ENCODE peak calls at places on chromosomes 2 and 18, in five cellular contexts. One of them, this sample, is unnamed.

GRCh38 chr2:64942693-64943092 is 46.5 kb upstream of the SLC1A4 start:
- DNase-seq in left lung: no peak
- DNase-seq in pancreas: no peak
- DNase-seq in hepatocyte: no peak
- DNase-seq in neural crest cell: no peak
- DNase-seq in this sample: no peak

GRCh38 chr2:227324671-227325055 is 388 bp upstream of the MFF start:
- DNase-seq in left lung: no peak
- DNase-seq in pancreas: no peak
- DNase-seq in hepatocyte: no peak
- DNase-seq in neural crest cell: peak; percentile 3
- DNase-seq in this sample: no peak

GRCh38 chr2:54579682-54580349 is 123.7 kb downstream of the SPTBN1 start:
- DNase-seq in left lung: no peak
- DNase-seq in pancreas: no peak
- DNase-seq in hepatocyte: peak; percentile 66
- DNase-seq in neural crest cell: no peak
- DNase-seq in this sample: no peak

GRCh38 chr2:236257171-236257570 is 7.0 kb downstream of the ASB18 start:
- DNase-seq in left lung: no peak
- DNase-seq in pancreas: no peak
- DNase-seq in hepatocyte: no peak
- DNase-seq in neural crest cell: no peak
- DNase-seq in this sample: no peak

GRCh38 chr18:24268784-24269550 is 128.7 kb downstream of the OSBPL1A start:
- DNase-seq in left lung: no peak
- DNase-seq in pancreas: no peak
- DNase-seq in hepatocyte: peak; percentile 17
- DNase-seq in neural crest cell: no peak
- DNase-seq in this sample: no peak

GRCh38 chr2:158498749-158499136 is 42.0 kb downstream of the PKP4 start:
- DNase-seq in left lung: no peak
- DNase-seq in pancreas: no peak
- DNase-seq in hepatocyte: no peak
- DNase-seq in neural crest cell: no peak
- DNase-seq in this sample: no peak

GRCh38 chr2:207768891-207769596 is 662 bp downstream of the FZD5 start:
- DNase-seq in left lung: no peak
- DNase-seq in pancreas: peak; percentile 47
- DNase-seq in hepatocyte: peak; percentile 50
- DNase-seq in neural crest cell: no peak
- DNase-seq in this sample: peak; percentile 19

GRCh38 chr18:11667578-11667977 is 21.5 kb upstream of the GNAL start:
- DNase-seq in left lung: no peak
- DNase-seq in pancreas: no peak
- DNase-seq in hepatocyte: no peak
- DNase-seq in neural crest cell: no peak
- DNase-seq in this sample: no peak

GRCh38 chr2:95068256-95068655 is 42.7 kb downstream of the MAL start:
- DNase-seq in left lung: no peak
- DNase-seq in pancreas: no peak
- DNase-seq in hepatocyte: no peak
- DNase-seq in neural crest cell: no peak
- DNase-seq in this sample: no peak

GRCh38 chr2:6730003-6730402 is 135.7 kb downstream of the CMPK2 start:
- DNase-seq in left lung: no peak
- DNase-seq in pancreas: no peak
- DNase-seq in hepatocyte: no peak
- DNase-seq in neural crest cell: no peak
- DNase-seq in this sample: no peak

GRCh38 chr2:28868611-28869010 is 1.5 kb downstream of the TRMT61B start:
- DNase-seq in left lung: no peak
- DNase-seq in pancreas: no peak
- DNase-seq in hepatocyte: no peak
- DNase-seq in neural crest cell: no peak
- DNase-seq in this sample: no peak

GRCh38 chr2:105262662-105263091 is 21.1 kb downstream of the GPR45 start:
- DNase-seq in left lung: no peak
- DNase-seq in pancreas: no peak
- DNase-seq in hepatocyte: no peak
- DNase-seq in neural crest cell: no peak
- DNase-seq in this sample: no peak

GRCh38 chr2:84495539-84496146 is 20.7 kb upstream of the DNAH6 start:
- DNase-seq in left lung: no peak
- DNase-seq in pancreas: no peak
- DNase-seq in hepatocyte: peak; percentile 73
- DNase-seq in neural crest cell: peak; percentile 10
- DNase-seq in this sample: no peak
- TF ChIP-seq CTCF in left lung: peak; percentile 74
- TF ChIP-seq CTCF in pancreas: no peak
- TF ChIP-seq CTCF in hepatocyte: peak; percentile 77
- TF ChIP-seq CTCF in neural crest cell: peak; percentile 82
- TF ChIP-seq CTCF in this sample: peak; percentile 84

DNA sequence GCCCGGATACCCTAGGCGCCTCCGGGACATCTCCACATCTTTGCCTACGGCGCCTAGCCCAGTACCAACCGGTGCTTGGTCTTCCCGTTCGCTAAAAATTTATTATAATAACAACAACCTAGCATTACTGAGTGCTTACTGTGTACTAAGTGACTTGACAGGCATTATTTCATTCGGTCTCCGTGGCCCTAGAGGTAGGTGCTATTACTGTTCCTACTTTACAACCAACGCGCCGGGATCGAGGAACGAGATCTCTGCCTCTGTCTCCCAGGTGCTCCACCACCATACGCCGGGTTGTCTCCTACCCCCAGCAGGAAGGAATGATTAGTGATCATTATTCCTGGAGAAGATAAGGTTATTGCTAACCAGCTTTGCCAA is 657 bp upstream of the BIN1 start:
- DNase-seq in left lung: no peak
- DNase-seq in pancreas: no peak
- DNase-seq in hepatocyte: no peak
- DNase-seq in neural crest cell: no peak
- DNase-seq in this sample: no peak
- TF ChIP-seq CTCF in left lung: no peak
- TF ChIP-seq CTCF in pancreas: no peak
- TF ChIP-seq CTCF in hepatocyte: no peak
- TF ChIP-seq CTCF in neural crest cell: peak; percentile 48
- TF ChIP-seq CTCF in this sample: no peak

DNA sequence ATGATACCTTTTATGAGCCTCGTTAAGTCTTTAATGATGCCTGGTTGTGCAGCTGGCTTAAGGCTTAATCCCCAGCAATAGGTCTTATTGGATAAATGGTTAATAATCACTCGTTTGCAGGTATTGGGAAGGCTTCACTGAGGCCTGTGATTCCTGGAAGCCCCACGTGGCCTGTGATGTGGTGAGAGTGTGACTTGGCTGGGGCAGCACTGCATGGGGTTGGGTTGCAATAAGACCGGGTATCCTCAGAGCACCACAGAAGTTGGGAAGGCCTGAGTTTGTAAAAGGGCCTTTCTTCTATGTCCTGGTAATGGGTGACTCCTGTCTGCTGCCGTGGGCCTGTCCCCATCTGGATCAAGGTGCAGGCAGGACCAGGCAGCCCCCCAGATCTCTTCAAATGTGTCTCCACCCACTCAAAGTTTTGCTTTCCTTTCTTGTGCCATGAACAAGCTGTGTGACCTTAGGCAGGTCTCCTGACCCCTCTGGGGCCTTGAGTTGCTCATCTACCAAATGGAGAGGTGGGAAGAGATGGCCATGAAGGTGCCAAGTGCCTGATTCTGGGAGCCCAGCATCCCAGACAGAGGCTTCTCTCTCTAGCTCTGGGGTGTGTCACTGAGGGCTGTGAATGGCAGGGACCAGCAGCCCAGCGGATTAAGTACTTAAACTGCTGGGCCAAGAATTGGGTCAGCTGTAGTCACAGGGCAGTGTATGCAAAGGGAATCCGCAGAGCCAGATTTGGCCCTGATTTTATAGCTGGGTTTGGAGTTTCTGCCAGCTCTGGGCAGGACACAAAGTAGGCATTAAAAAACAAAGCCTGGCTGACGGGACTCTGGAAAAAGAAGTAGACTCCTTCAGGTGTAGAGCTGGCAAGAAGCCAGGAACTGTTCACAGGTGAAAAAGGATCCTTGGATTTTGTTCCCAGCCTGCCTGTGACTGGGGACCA is 24.4 kb downstream of the LBH start:
- DNase-seq in left lung: no peak
- DNase-seq in pancreas: peak; percentile 80
- DNase-seq in hepatocyte: peak; percentile 40
- DNase-seq in neural crest cell: no peak
- DNase-seq in this sample: no peak
- TF ChIP-seq CTCF in left lung: no peak
- TF ChIP-seq CTCF in pancreas: no peak
- TF ChIP-seq CTCF in hepatocyte: no peak
- TF ChIP-seq CTCF in neural crest cell: no peak
- TF ChIP-seq CTCF in this sample: no peak

GRCh38 chr2:135798762-135799161 is 38.2 kb downstream of the LCT start:
- DNase-seq in left lung: no peak
- DNase-seq in pancreas: no peak
- DNase-seq in hepatocyte: no peak
- DNase-seq in neural crest cell: no peak
- DNase-seq in this sample: no peak
- TF ChIP-seq CTCF in left lung: no peak
- TF ChIP-seq CTCF in pancreas: no peak
- TF ChIP-seq CTCF in hepatocyte: no peak
- TF ChIP-seq CTCF in neural crest cell: peak; percentile 30
- TF ChIP-seq CTCF in this sample: no peak

GRCh38 chr2:224284134-224284946 is 117.6 kb downstream of the FAM124B start:
- DNase-seq in left lung: no peak
- DNase-seq in pancreas: no peak
- DNase-seq in hepatocyte: peak; percentile 41
- DNase-seq in neural crest cell: peak; percentile 46
- DNase-seq in this sample: no peak

GRCh38 chr2:224287533-224287932 is 114.4 kb downstream of the FAM124B start:
- DNase-seq in left lung: no peak
- DNase-seq in pancreas: no peak
- DNase-seq in hepatocyte: no peak
- DNase-seq in neural crest cell: no peak
- DNase-seq in this sample: no peak

GRCh38 chr2:224281374-224281773 is 120.5 kb downstream of the FAM124B start:
- DNase-seq in left lung: no peak
- DNase-seq in pancreas: no peak
- DNase-seq in hepatocyte: no peak
- DNase-seq in neural crest cell: no peak
- DNase-seq in this sample: no peak

GRCh38 chr2:224286923-224287322 is 115.0 kb downstream of the FAM124B start:
- DNase-seq in left lung: no peak
- DNase-seq in pancreas: no peak
- DNase-seq in hepatocyte: no peak
- DNase-seq in neural crest cell: no peak
- DNase-seq in this sample: no peak
- TF ChIP-seq CTCF in left lung: no peak
- TF ChIP-seq CTCF in pancreas: no peak
- TF ChIP-seq CTCF in hepatocyte: no peak
- TF ChIP-seq CTCF in neural crest cell: peak; percentile 39
- TF ChIP-seq CTCF in this sample: no peak

GRCh38 chr2:230048010-230048671 is 20.6 kb downstream of the SLC16A14 start:
- DNase-seq in left lung: no peak
- DNase-seq in pancreas: no peak
- DNase-seq in hepatocyte: no peak
- DNase-seq in neural crest cell: no peak
- DNase-seq in this sample: no peak

GRCh38 chr2:230052299-230052698 is 16.4 kb downstream of the SLC16A14 start:
- DNase-seq in left lung: no peak
- DNase-seq in pancreas: no peak
- DNase-seq in hepatocyte: no peak
- DNase-seq in neural crest cell: no peak
- DNase-seq in this sample: no peak

GRCh38 chr2:230054079-230054478 is 14.6 kb downstream of the SLC16A14 start:
- DNase-seq in left lung: no peak
- DNase-seq in pancreas: no peak
- DNase-seq in hepatocyte: no peak
- DNase-seq in neural crest cell: no peak
- DNase-seq in this sample: no peak

GRCh38 chr2:230046491-230046890 is 22.2 kb downstream of the SLC16A14 start:
- DNase-seq in left lung: no peak
- DNase-seq in pancreas: no peak
- DNase-seq in hepatocyte: no peak
- DNase-seq in neural crest cell: no peak
- DNase-seq in this sample: no peak

DNA sequence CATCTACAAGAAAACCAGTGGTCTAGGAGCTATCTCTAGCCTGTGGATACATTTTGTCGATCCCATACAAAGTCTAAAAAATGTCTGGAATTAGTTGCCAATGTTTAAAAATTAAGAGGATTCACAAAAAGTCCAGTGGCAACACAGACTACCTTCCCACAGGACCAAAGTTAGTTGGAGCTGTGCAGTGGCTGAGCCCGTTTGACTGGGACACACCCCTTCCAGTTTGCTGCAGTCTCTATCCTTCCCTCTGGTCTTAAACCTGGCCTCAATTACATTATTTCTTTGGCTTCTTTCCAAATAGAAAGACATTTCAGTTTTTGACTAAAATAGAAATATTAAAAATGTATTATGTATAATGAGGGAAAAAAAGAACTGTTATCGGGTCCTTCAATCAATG is 18.6 kb downstream of the SLC16A14 start:
- DNase-seq in left lung: no peak
- DNase-seq in pancreas: no peak
- DNase-seq in hepatocyte: no peak
- DNase-seq in neural crest cell: no peak
- DNase-seq in this sample: no peak
- TF ChIP-seq CTCF in left lung: no peak
- TF ChIP-seq CTCF in pancreas: no peak
- TF ChIP-seq CTCF in hepatocyte: no peak
- TF ChIP-seq CTCF in neural crest cell: no peak
- TF ChIP-seq CTCF in this sample: no peak

DNA sequence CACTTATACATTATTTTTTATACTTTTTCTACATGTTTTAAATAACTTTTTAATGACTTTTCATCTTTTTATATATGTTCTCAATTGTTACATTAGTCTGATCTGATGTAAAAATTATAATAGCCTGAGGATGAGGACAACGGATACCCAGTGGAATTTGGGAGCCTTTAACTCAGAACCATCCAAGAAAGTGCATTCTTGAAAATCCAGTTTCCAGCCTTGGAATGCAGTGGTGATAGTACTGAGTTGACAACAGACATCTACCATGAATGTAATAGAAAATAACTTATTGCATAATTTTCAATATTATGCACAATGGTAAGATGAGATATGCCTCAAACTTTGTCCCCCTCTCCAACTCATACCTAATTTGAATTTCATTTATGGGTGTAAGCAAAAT is 120.7 kb upstream of the ZC3H15 start:
- DNase-seq in left lung: no peak
- DNase-seq in pancreas: no peak
- DNase-seq in hepatocyte: no peak
- DNase-seq in neural crest cell: no peak
- DNase-seq in this sample: no peak
- TF ChIP-seq CTCF in left lung: no peak
- TF ChIP-seq CTCF in pancreas: no peak
- TF ChIP-seq CTCF in hepatocyte: no peak
- TF ChIP-seq CTCF in neural crest cell: no peak
- TF ChIP-seq CTCF in this sample: no peak